ENCODE peak calls at places on chromosomes 3 and 15, in four cellular contexts. H, O, V and G are unnamed samples.

GRCh38 chr3:140420621-140421357 is 257.1 kb upstream of the TRIM42 start:
- DNase-seq in V (peak), H (peak), O (no peak), G (no peak)

GRCh38 chr3:31247850-31248618 is 284.7 kb upstream of the STT3B start:
- DNase-seq in O (no peak), H (no peak), V (no peak), G (no peak)

GRCh38 chr3:126828306-126828705 is 124.3 kb downstream of the CHCHD6 start:
- DNase-seq in O (peak), H (no peak), V (peak), G (peak)

GRCh38 chr3:127462111-127462655 is 128.3 kb downstream of the TPRA1 start:
- DNase-seq in O (no peak), H (no peak), V (no peak), G (no peak)

GRCh38 chr3:127404614-127405598 is 117.1 kb upstream of the PRR20G start:
- DNase-seq in H (no peak), O (peak), V (no peak), G (no peak)

GRCh38 chr15:57559875-57560274 is 31.8 kb upstream of the MYZAP start:
- DNase-seq in H (no peak), O (peak), V (peak), G (peak)

GRCh38 chr15:48190932-48191573 is 412 bp upstream of the CTXN2 start:
- DNase-seq in H (no peak), O (peak), V (peak), G (peak)

GRCh38 chr15:59205839-59206622 is 612 bp upstream of the LDHAL6B start:
- DNase-seq in V (no peak), O (no peak), H (no peak), G (no peak)

GRCh38 chr15:40162552-40162951 is 1.7 kb downstream of the BUB1B start:
- DNase-seq in H (no peak), V (no peak), O (no peak), G (no peak)

GRCh38 chr15:73951044-73951561 is 24.8 kb downstream of the LOXL1 start:
- DNase-seq in H (peak), V (peak), O (peak), G (peak)

GRCh38 chr3:98796334-98796733 is 33.2 kb downstream of the ST3GAL6 start:
- DNase-seq in V (no peak), H (no peak), O (no peak), G (no peak)

GRCh38 chr3:159232966-159233365 is 431.1 kb downstream of the MFSD1 start:
- DNase-seq in H (no peak), O (no peak), V (no peak), G (no peak)

GRCh38 chr15:38758001-38758400 is 193.4 kb upstream of the RASGRP1 start:
- DNase-seq in O (no peak), H (peak), V (peak), G (no peak)

GRCh38 chr3:16503191-16503776 is 10.2 kb downstream of the RFTN1 start:
- DNase-seq in O (no peak), H (no peak), V (no peak), G (no peak)

DNA sequence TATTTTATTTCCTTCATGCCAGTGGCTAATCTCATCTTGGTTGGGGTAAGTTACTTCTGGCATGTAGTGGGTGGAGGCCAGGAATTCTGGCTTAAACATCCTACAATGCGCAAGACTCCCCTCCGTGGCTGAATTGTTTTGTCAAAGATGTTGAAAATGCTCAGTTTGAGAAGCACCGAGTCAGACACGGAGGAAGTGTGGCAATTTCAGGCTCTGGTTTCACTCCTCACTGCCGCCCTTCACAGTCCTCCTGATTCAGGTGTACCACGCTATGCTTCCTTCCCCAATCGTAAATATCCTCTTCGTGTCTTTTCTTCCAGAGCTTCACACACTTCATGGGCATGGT is 150.7 kb downstream of the OPA1 start:
- DNase-seq in H (no peak), V (peak), O (no peak), G (no peak)
- H3K4me3 ChIP-seq in H (no peak), V (no peak), O (no peak), G (no peak)

DNA sequence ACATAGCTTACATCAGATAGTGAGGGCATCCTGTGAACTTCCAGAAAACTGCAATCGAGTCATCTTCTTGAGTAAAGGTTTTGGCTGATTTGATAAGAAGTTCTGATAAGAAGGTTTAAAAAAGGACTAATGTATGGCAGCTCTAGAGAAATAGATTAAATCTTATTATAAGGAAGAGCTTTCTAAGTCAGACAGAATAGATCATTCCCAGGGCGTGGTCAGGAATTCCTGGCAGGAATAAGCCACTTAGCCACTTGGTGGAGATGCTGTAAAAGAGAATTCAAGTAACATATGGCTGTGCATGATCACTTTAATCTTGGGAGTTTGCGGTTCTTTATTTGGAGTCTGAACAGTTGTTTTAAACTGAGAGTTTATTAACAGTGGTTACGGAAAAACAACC is 17.4 kb downstream of the PGBD4 start:
- DNase-seq in O (no peak), H (no peak), V (peak), G (no peak)
- TF ChIP-seq CTCF in O (no peak), H (peak), V (no peak), G (no peak)

GRCh38 chr3:184185461-184186183 is 377 bp upstream of the ABCF3 start:
- DNase-seq in H (peak), O (peak), V (peak), G (peak)

GRCh38 chr3:184186902-184187207 is 856 bp downstream of the ABCF3 start:
- DNase-seq in H (no peak), V (no peak), O (no peak), G (no peak)

GRCh38 chr3:184183679-184184078 is 2.3 kb upstream of the ABCF3 start:
- DNase-seq in H (no peak), O (no peak), V (no peak), G (no peak)

GRCh38 chr3:184186184-184186901 is at the start of gene ABCF3:
- DNase-seq in H (no peak), V (peak), O (peak), G (peak)

GRCh38 chr3:184184546-184185234 is 1.3 kb upstream of the ABCF3 start:
- DNase-seq in H (no peak), V (no peak), O (no peak), G (no peak)
- H3K4me3 ChIP-seq in H (no peak), V (no peak), O (no peak), G (no peak)

GRCh38 chr3:24474862-24475261 is 19.8 kb downstream of the THRB start:
- DNase-seq in O (no peak), H (no peak), V (no peak), G (no peak)

GRCh38 chr3:24472358-24472757 is 22.3 kb downstream of the THRB start:
- DNase-seq in H (no peak), O (no peak), V (no peak), G (no peak)

GRCh38 chr3:24471480-24471879 is 23.2 kb downstream of the THRB start:
- DNase-seq in O (no peak), H (no peak), V (no peak), G (no peak)

GRCh38 chr3:24475945-24476344 is 18.7 kb downstream of the THRB start:
- DNase-seq in V (no peak), O (no peak), H (no peak), G (no peak)

GRCh38 chr3:24470277-24470676 is 24.4 kb downstream of the THRB start:
- DNase-seq in H (no peak), V (no peak), O (no peak), G (no peak)
- TF ChIP-seq CTCF in H (no peak), V (no peak), O (no peak), G (no peak)